ENCODE peak calls at places on chromosome 4, in five cellular contexts. Y, M, F, Z and U are unnamed samples.
A peak's percentile ranks its signal among the peaks of the same experiment; 100 is the strongest.

GRCh38 chr4:77634132-77634785 is 28.6 kb downstream of the CXCL13 start:
- DNase-seq in F (no peak), Z (no peak), M (no peak), Y (no peak), U (no peak)

GRCh38 chr4:27217261-27217769 is 356.7 kb downstream of the STIM2 start:
- DNase-seq in Y (no peak), Z (no peak), F (no peak), M (no peak), U (no peak)

GRCh38 chr4:41994461-41994860 is 4.1 kb downstream of the SLC30A9 start:
- DNase-seq in M (no peak), Z (no peak), Y (no peak), F (no peak), U (no peak)

GRCh38 chr4:185134176-185134869 is 8.7 kb upstream of the SLC25A4 start:
- DNase-seq in M (no peak), Y (no peak), Z (no peak), F (no peak), U (peak; percentile 36)

GRCh38 chr4:148081745-148082144 is 349.9 kb downstream of the ARHGAP10 start:
- DNase-seq in Z (no peak), Y (no peak), F (no peak), M (no peak), U (no peak)

GRCh38 chr4:184453402-184454160 is 20.8 kb downstream of the IRF2 start:
- DNase-seq in Y (no peak), M (no peak), F (no peak), Z (no peak), U (peak; percentile 77)

GRCh38 chr4:1978741-1979476 is 29.9 kb downstream of the NELFA start:
- DNase-seq in M (no peak), Y (no peak), F (no peak), Z (peak; percentile 23), U (no peak)

GRCh38 chr4:189124149-189124758 is 816.4 kb upstream of the FRG1 start:
- DNase-seq in M (no peak), F (no peak), Y (no peak), Z (no peak), U (no peak)

GRCh38 chr4:122119739-122120138 is 32.4 kb upstream of the BLTP1 start:
- DNase-seq in F (no peak), Y (no peak), Z (no peak), M (no peak), U (peak; percentile 17)

GRCh38 chr4:6369924-6370645 is 100.4 kb downstream of the WFS1 start:
- DNase-seq in M (no peak), Y (no peak), Z (peak; percentile 56), F (no peak), U (no peak)

GRCh38 chr4:105923507-105924238 is 28.4 kb downstream of the NPNT start:
- DNase-seq in M (no peak), F (no peak), Z (no peak), Y (no peak), U (no peak)

GRCh38 chr4:141499454-141499853 is 136.9 kb upstream of the IL15 start:
- DNase-seq in Z (no peak), M (no peak), F (no peak), Y (no peak), U (no peak)

GRCh38 chr4:158161561-158162354 is 11.1 kb downstream of the GASK1B start:
- DNase-seq in Y (no peak), Z (no peak), M (no peak), F (peak; percentile 85), U (peak; percentile 85)

GRCh38 chr4:109703664-109704351 is 563 bp upstream of the CASP6 start:
- DNase-seq in Y (no peak), Z (no peak), M (no peak), F (no peak), U (peak; percentile 18)

GRCh38 chr4:48033825-48034413 is 17.3 kb downstream of the NIPAL1 start:
- DNase-seq in M (no peak), F (no peak), Y (no peak), Z (no peak), U (peak; percentile 44)

GRCh38 chr4:20679946-20680345 is 20.3 kb upstream of the PACRGL start:
- DNase-seq in Z (no peak), F (no peak), M (no peak), Y (no peak), U (no peak)

GRCh38 chr4:40192286-40193017 is 4.4 kb upstream of the RHOH start:
- DNase-seq in F (no peak), Y (no peak), Z (no peak), M (no peak), U (no peak)

GRCh38 chr4:26151615-26152014 is 169.2 kb upstream of the RBPJ start:
- DNase-seq in Z (no peak), Y (no peak), F (no peak), M (no peak), U (no peak)

GRCh38 chr4:141458501-141458900 is 177.9 kb upstream of the IL15 start:
- DNase-seq in M (no peak), Z (no peak), Y (no peak), F (no peak), U (no peak)

GRCh38 chr4:141002323-141002805 is 130.9 kb downstream of the RNF150 start:
- DNase-seq in Y (no peak), F (no peak), Z (no peak), M (no peak), U (peak; percentile 98)

GRCh38 chr4:97589481-97590196 is 553.6 kb downstream of the STPG2 start:
- DNase-seq in F (no peak), M (no peak), Z (no peak), Y (no peak), U (no peak)

GRCh38 chr4:52957220-52957686 is 95.1 kb downstream of the RASL11B start:
- DNase-seq in F (no peak), Z (no peak), M (no peak), Y (no peak), U (no peak)

GRCh38 chr4:169348541-169348940 is 77.8 kb upstream of the SH3RF1 start:
- DNase-seq in M (no peak), Z (no peak), Y (no peak), F (no peak), U (no peak)

GRCh38 chr4:138406881-138407280 is 164.7 kb upstream of the SLC7A11 start:
- DNase-seq in Y (no peak), Z (no peak), F (no peak), M (no peak), U (peak; percentile 76)

GRCh38 chr4:24805036-24805435 is 9.7 kb downstream of the SOD3 start:
- DNase-seq in M (no peak), Y (no peak), Z (no peak), F (no peak), U (no peak)

GRCh38 chr4:8831221-8832129 is 40.2 kb downstream of the HMX1 start:
- DNase-seq in Y (no peak), M (no peak), Z (no peak), F (no peak), U (no peak)

GRCh38 chr4:114694770-114695169 is 96.2 kb downstream of the UGT8 start:
- DNase-seq in Y (no peak), F (no peak), M (no peak), Z (no peak), U (peak; percentile 14)